ENCODE peak calls at places on chromosomes 11 and 22, in six cellular contexts. P, V, H, Y, F and D are unnamed samples.

GRCh38 chr11:32433249-32434115 is 1.9 kb downstream of the WT1 start:
- DNase-seq in P (no peak), V (no peak), H (no peak), Y (no peak), F (no peak), D (no peak)

GRCh38 chr11:86517557-86517956 is 142.9 kb downstream of the CCDC81 start:
- DNase-seq in P (no peak), V (no peak), H (no peak), Y (no peak), F (no peak), D (no peak)

GRCh38 chr11:132785878-132786277 is 746.4 kb downstream of the OPCML start:
- DNase-seq in P (no peak), V (no peak), H (no peak), Y (no peak), F (no peak), D (no peak)

GRCh38 chr11:75490221-75491181 is 35.2 kb downstream of the GDPD5 start:
- DNase-seq in P (peak), V (no peak), H (no peak), Y (peak), F (no peak), D (peak)

GRCh38 chr22:39348909-39349505 is 784 bp upstream of the SYNGR1 start:
- DNase-seq in P (no peak), V (no peak), H (peak), Y (no peak), F (peak), D (no peak)

GRCh38 chr11:104410336-104410735 is 246.4 kb upstream of the PDGFD start:
- DNase-seq in P (peak), V (no peak), H (no peak), Y (no peak), F (no peak), D (no peak)

GRCh38 chr11:119671561-119672015 is 57.4 kb downstream of the NECTIN1 start:
- DNase-seq in P (peak), V (no peak), H (no peak), Y (no peak), F (no peak), D (peak)

GRCh38 chr22:48760481-48761238 is 1067.0 kb downstream of the BRD1 start:
- DNase-seq in P (no peak), V (peak), H (no peak), Y (no peak), F (no peak), D (no peak)

GRCh38 chr11:107250017-107250416 is 207.6 kb downstream of the CWF19L2 start:
- DNase-seq in P (no peak), V (no peak), H (no peak), Y (no peak), F (no peak), D (no peak)

GRCh38 chr11:122746050-122746478 is 90.5 kb downstream of the UBASH3B start:
- DNase-seq in P (no peak), V (no peak), H (no peak), Y (no peak), F (peak), D (no peak)

GRCh38 chr11:64676253-64676615 is 46.8 kb downstream of the NRXN2 start:
- DNase-seq in P (no peak), V (no peak), H (no peak), Y (no peak), F (no peak), D (no peak)

GRCh38 chr11:64673279-64673678 is 49.7 kb downstream of the NRXN2 start:
- DNase-seq in P (no peak), V (no peak), H (no peak), Y (no peak), F (no peak), D (no peak)

GRCh38 chr11:64675417-64676252 is 47.4 kb downstream of the NRXN2 start:
- DNase-seq in P (peak), V (no peak), H (peak), Y (peak), F (no peak), D (peak)

GRCh38 chr11:64672875-64673274 is 50.1 kb downstream of the NRXN2 start:
- DNase-seq in P (no peak), V (no peak), H (no peak), Y (no peak), F (no peak), D (no peak)

GRCh38 chr11:64674774-64675173 is 48.2 kb downstream of the NRXN2 start:
- DNase-seq in P (no peak), V (no peak), H (no peak), Y (no peak), F (no peak), D (no peak)
- TF ChIP-seq CTCF in P (no peak), V (no peak), H (no peak), Y (no peak), F (no peak), D (no peak)

GRCh38 chr22:23696326-23696851 is 5.6 kb downstream of the RGL4 start:
- DNase-seq in P (peak), V (no peak), H (peak), Y (no peak), F (peak), D (peak)
- H3K4me3 ChIP-seq in P (no peak), V (no peak), H (no peak), Y (no peak), F (peak), D (no peak)

GRCh38 chr11:124274000-124274399 is 17.8 kb downstream of the OR8G5 start:
- DNase-seq in P (no peak), V (no peak), H (no peak), Y (no peak), F (no peak), D (no peak)
- TF ChIP-seq CTCF in P (no peak), V (no peak), H (no peak), Y (no peak), F (no peak), D (no peak)

GRCh38 chr22:19984851-19985811 is 31.5 kb downstream of the ARVCF start:
- DNase-seq in P (no peak), V (peak), H (no peak), Y (no peak), F (no peak), D (no peak)

GRCh38 chr22:19983701-19984100 is 32.9 kb downstream of the ARVCF start:
- DNase-seq in P (no peak), V (peak), H (no peak), Y (no peak), F (no peak), D (no peak)

GRCh38 chr22:19982991-19983578 is 33.5 kb downstream of the ARVCF start:
- DNase-seq in P (no peak), V (peak), H (no peak), Y (no peak), F (no peak), D (no peak)

GRCh38 chr22:19986011-19986409 is 30.6 kb downstream of the ARVCF start:
- DNase-seq in P (no peak), V (peak), H (no peak), Y (no peak), F (no peak), D (no peak)

DNA sequence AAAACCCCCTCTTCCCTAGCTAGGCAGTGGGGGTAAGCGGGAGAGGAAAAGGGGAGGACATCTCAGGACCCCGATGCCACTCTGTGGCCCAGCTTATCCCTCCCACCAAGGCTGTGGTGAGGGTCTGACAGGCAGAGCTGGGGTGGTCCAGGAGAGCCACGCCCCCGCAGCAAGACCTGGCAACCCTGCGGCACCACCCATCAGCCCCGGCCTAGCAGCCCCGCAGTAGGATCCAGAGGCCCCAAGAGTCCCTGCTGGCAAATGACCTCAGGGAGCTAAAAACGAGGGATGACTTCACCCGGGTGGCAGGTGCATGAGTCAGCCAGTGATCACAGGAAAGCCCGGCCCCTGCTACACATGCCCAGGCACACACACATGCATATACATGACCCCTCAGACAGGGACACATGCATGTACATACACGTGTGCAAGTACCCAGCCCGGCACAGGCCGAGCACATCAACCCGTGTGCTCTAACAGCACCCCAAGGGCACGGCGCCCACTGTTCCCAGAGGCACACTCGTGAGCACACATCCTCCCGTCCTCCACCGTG is 32.3 kb downstream of the ARVCF start:
- DNase-seq in P (peak), V (peak), H (peak), Y (peak), F (no peak), D (peak)
- H3K4me3 ChIP-seq in P (no peak), V (no peak), H (no peak), Y (no peak), F (no peak), D (no peak)

GRCh38 chr11:38411149-38411548 is 1813.1 kb upstream of the RAG2 start:
- DNase-seq in P (no peak), V (no peak), H (no peak), Y (no peak), F (no peak), D (no peak)
- TF ChIP-seq CTCF in P (peak), V (no peak), H (no peak), Y (peak), F (no peak), D (peak)

DNA sequence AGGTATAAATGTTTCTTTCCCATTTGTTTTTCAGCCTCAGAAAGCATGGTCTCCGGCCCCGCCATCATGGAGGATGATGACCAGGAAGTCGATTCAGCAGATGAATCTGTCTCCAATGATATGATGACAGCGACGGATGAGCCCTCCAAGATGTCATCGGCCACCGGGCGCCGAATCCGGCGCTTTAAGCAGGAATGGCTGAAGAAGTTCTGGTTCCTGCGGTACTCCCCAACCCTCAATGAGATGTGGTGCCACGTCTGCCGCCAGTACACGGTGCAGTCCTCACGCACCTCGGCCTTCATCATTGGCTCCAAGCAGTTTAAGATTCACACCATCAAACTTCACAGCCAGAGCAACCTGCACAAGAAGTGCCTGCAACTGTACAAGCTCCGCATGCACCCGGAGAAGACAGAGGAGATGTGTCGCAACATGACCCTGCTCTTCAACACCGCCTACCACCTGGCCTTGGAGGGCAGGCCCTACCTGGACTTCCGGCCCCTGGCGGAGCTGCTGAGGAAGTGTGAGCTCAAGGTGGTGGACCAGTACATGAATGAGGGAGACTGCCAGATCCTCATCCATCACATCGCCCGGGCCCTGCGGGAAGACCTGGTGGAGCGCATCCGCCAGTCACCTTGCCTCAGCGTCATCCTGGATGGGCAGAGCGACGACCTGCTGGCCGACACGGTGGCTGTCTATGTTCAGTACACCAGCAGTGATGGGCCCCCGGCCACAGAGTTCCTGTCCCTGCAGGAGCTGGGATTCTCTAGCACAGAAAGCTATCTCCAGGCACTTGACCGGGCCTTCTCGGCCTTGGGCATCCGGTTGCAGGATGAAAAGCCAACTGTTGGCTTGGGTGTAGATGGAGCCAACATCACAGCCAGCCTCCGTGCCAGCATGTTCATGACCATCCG is 59.9 kb downstream of the SYT13 start:
- DNase-seq in P (no peak), V (no peak), H (no peak), Y (no peak), F (no peak), D (no peak)
- H3K4me3 ChIP-seq in P (no peak), V (no peak), H (no peak), Y (no peak), F (no peak), D (no peak)

GRCh38 chr11:70739091-70739490 is 340.8 kb downstream of the CTTN start:
- DNase-seq in P (no peak), V (no peak), H (no peak), Y (no peak), F (no peak), D (no peak)

GRCh38 chr11:70741085-70741484 is 342.8 kb downstream of the CTTN start:
- DNase-seq in P (no peak), V (no peak), H (no peak), Y (no peak), F (no peak), D (no peak)

GRCh38 chr11:70740475-70740825 is 342.1 kb downstream of the CTTN start:
- DNase-seq in P (no peak), V (no peak), H (no peak), Y (no peak), F (no peak), D (no peak)

GRCh38 chr11:70738661-70739060 is 340.3 kb downstream of the CTTN start:
- DNase-seq in P (no peak), V (no peak), H (no peak), Y (no peak), F (no peak), D (no peak)

DNA sequence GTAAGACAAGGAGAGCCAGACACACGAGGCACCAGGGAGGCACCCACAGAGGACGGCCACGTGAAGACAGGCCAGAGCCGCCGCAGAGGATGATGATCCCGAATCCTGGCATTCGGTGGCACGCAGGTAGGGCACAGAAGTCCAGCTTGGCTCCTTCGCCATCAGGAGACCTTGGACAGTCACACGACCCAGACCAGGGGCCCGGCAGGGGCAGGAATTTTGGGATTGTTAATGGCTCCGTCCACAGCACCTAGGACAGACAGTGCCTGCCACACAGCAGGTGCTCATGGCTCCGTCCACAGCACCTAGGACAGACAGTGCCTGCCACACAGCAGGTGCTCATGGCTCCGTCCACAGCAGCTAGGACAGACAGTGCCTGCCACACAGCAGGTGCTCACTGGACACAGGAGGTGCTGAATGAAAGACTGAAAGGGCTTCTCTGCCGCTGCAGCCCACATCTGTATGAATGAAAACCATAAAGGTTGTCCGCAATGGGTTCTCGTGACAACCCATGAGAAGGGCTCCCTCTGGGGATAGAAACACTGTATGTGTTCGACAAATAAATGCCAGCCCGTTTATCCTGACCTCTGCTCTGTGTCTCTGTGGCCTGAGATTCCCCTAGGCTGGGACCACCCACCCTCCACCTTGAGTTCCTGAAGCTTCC is 341.6 kb downstream of the CTTN start:
- DNase-seq in P (no peak), V (no peak), H (peak), Y (no peak), F (no peak), D (no peak)
- TF ChIP-seq CTCF in P (no peak), V (no peak), H (no peak), Y (no peak), F (no peak), D (no peak)

GRCh38 chr11:11843233-11843632 is 1.5 kb downstream of the USP47 start:
- DNase-seq in P (peak), V (no peak), H (no peak), Y (peak), F (no peak), D (peak)

GRCh38 chr11:11845551-11845950 is 3.8 kb downstream of the USP47 start:
- DNase-seq in P (no peak), V (no peak), H (no peak), Y (no peak), F (no peak), D (no peak)

GRCh38 chr11:11845066-11845465 is 3.3 kb downstream of the USP47 start:
- DNase-seq in P (no peak), V (no peak), H (peak), Y (peak), F (no peak), D (peak)

GRCh38 chr11:11843642-11844041 is 1.9 kb downstream of the USP47 start:
- DNase-seq in P (no peak), V (no peak), H (no peak), Y (no peak), F (no peak), D (no peak)

GRCh38 chr11:11844272-11844671 is 2.5 kb downstream of the USP47 start:
- DNase-seq in P (no peak), V (no peak), H (no peak), Y (no peak), F (no peak), D (no peak)
- H3K4me3 ChIP-seq in P (peak), V (no peak), H (no peak), Y (peak), F (no peak), D (peak)

DNA sequence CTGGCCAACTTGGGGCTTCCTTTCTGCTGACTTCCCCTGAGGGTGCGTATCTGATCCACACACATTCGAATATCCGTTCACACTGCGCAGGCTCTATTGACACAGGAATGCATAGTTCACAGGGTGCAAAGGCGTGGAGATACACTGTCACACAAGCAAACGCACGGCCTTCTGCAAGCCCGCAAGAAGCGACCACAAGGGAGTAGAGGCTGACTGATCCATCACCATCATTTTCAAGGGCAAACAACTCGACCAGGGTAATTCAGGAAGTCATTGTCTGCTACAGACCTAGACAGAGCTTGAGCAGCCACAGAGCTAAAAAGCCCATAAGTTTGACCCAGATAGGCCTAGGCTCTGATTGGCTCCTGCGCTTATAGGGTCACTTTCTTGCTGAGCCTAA is 392.3 kb downstream of the MN1 start:
- DNase-seq in P (no peak), V (no peak), H (no peak), Y (no peak), F (no peak), D (peak)
- TF ChIP-seq CTCF in P (peak), V (no peak), H (no peak), Y (no peak), F (no peak), D (peak)